ENCODE peak calls at places on chromosomes 16 and 17, in four cellular contexts. One of them, this sample, is unnamed.

GRCh38 chr17:64685705-64686104 is 23.6 kb upstream of the SMURF2 start:
- DNase-seq in PC-9: no peak
- DNase-seq in islet precursor cell: no peak
- DNase-seq in HTR-8/SVneo: no peak
- DNase-seq in this sample: no peak

GRCh38 chr16:14407786-14408399 is 222.2 kb downstream of the PARN start:
- DNase-seq in PC-9: no peak
- DNase-seq in islet precursor cell: no peak
- DNase-seq in HTR-8/SVneo: no peak
- DNase-seq in this sample: no peak

GRCh38 chr16:88297178-88297720 is 85.5 kb upstream of the ZNF469 start:
- DNase-seq in PC-9: no peak
- DNase-seq in islet precursor cell: no peak
- DNase-seq in HTR-8/SVneo: no peak
- DNase-seq in this sample: no peak

GRCh38 chr16:19348578-19349315 is 63.2 kb downstream of the CLEC19A start:
- DNase-seq in PC-9: no peak
- DNase-seq in islet precursor cell: peak
- DNase-seq in HTR-8/SVneo: peak
- DNase-seq in this sample: no peak

GRCh38 chr17:40499551-40500189 is 1.8 kb downstream of the TNS4 start:
- DNase-seq in PC-9: peak
- DNase-seq in islet precursor cell: peak
- DNase-seq in HTR-8/SVneo: peak
- DNase-seq in this sample: no peak

GRCh38 chr16:6836771-6837170 is 495.9 kb upstream of the RBFOX1 start:
- DNase-seq in PC-9: no peak
- DNase-seq in islet precursor cell: no peak
- DNase-seq in HTR-8/SVneo: no peak
- DNase-seq in this sample: peak

GRCh38 chr17:82424001-82424862 is 5.8 kb upstream of the OGFOD3 start:
- DNase-seq in PC-9: no peak
- DNase-seq in islet precursor cell: no peak
- DNase-seq in HTR-8/SVneo: peak
- DNase-seq in this sample: no peak

GRCh38 chr17:21278304-21279197 is 6.0 kb upstream of the MAP2K3 start:
- DNase-seq in PC-9: peak
- DNase-seq in islet precursor cell: no peak
- DNase-seq in HTR-8/SVneo: no peak
- DNase-seq in this sample: no peak

GRCh38 chr17:11996722-11997146 is 541 bp downstream of the ZNF18 start:
- DNase-seq in PC-9: peak
- DNase-seq in islet precursor cell: no peak
- DNase-seq in HTR-8/SVneo: no peak
- DNase-seq in this sample: no peak

GRCh38 chr17:15341385-15341849 is at the start of gene TEKT3:
- DNase-seq in PC-9: no peak
- DNase-seq in islet precursor cell: peak
- DNase-seq in HTR-8/SVneo: peak
- DNase-seq in this sample: no peak

GRCh38 chr17:31126318-31126717 is 31.5 kb downstream of the NF1 start:
- DNase-seq in PC-9: no peak
- DNase-seq in islet precursor cell: no peak
- DNase-seq in HTR-8/SVneo: no peak
- DNase-seq in this sample: no peak

GRCh38 chr16:27405546-27406451 is 3.8 kb downstream of the IL21R start:
- DNase-seq in PC-9: no peak
- DNase-seq in islet precursor cell: no peak
- DNase-seq in HTR-8/SVneo: no peak
- DNase-seq in this sample: no peak

This sample was measured in epithelial cell of proximal tubule.